ENCODE peak calls at places on chromosome X, in four cellular contexts. One of them, this sample, is unnamed.

GRCh38 chrX:68508799-68509198 is 9.9 kb downstream of the YIPF6 start:
- DNase-seq in body of pancreas: no peak
- DNase-seq in breast epithelium: no peak
- DNase-seq in ovary: no peak
- DNase-seq in this sample: no peak

GRCh38 chrX:38216642-38217041 is 4.0 kb downstream of the SRPX start:
- DNase-seq in ovary: no peak
- DNase-seq in breast epithelium: no peak
- DNase-seq in body of pancreas: no peak
- DNase-seq in this sample: no peak

GRCh38 chrX:143768976-143769375 is 48.4 kb upstream of the SPANXN2 start:
- DNase-seq in breast epithelium: no peak
- DNase-seq in body of pancreas: no peak
- DNase-seq in ovary: no peak
- DNase-seq in this sample: no peak

GRCh38 chrX:112048707-112049106 is 33.9 kb downstream of the TRPC5 start:
- DNase-seq in ovary: no peak
- DNase-seq in breast epithelium: no peak
- DNase-seq in body of pancreas: no peak
- DNase-seq in this sample: no peak

GRCh38 chrX:2548731-2549423 is 48.1 kb upstream of the DHRSX start:
- DNase-seq in body of pancreas: no peak
- DNase-seq in ovary: no peak
- DNase-seq in breast epithelium: no peak
- DNase-seq in this sample: no peak

GRCh38 chrX:53160297-53160983 is 64.6 kb downstream of the KDM5C start:
- DNase-seq in ovary: no peak
- DNase-seq in body of pancreas: no peak
- DNase-seq in breast epithelium: no peak
- DNase-seq in this sample: no peak

GRCh38 chrX:48972214-48973164 is 845 bp upstream of the KCND1 start:
- DNase-seq in ovary: no peak
- DNase-seq in breast epithelium: no peak
- DNase-seq in body of pancreas: peak; percentile 52
- DNase-seq in this sample: no peak

GRCh38 chrX:22800806-22801205 is 199.0 kb upstream of the DDX53 start:
- DNase-seq in ovary: no peak
- DNase-seq in body of pancreas: no peak
- DNase-seq in breast epithelium: no peak
- DNase-seq in this sample: no peak

GRCh38 chrX:404656-405055 is 17.9 kb upstream of the PPP2R3B start:
- DNase-seq in body of pancreas: no peak
- DNase-seq in breast epithelium: no peak
- DNase-seq in ovary: no peak
- DNase-seq in this sample: no peak

GRCh38 chrX:67044029-67044653 is 405.3 kb upstream of the EDA2R start:
- DNase-seq in breast epithelium: no peak
- DNase-seq in body of pancreas: no peak
- DNase-seq in ovary: no peak
- DNase-seq in this sample: no peak

GRCh38 chrX:85024044-85024443 is 20.4 kb downstream of the APOOL start:
- DNase-seq in ovary: no peak
- DNase-seq in breast epithelium: no peak
- DNase-seq in body of pancreas: no peak
- DNase-seq in this sample: no peak

GRCh38 chrX:109840585-109840984 is 107.5 kb upstream of the ACSL4 start:
- DNase-seq in body of pancreas: peak; percentile 20
- DNase-seq in breast epithelium: no peak
- DNase-seq in ovary: no peak
- DNase-seq in this sample: no peak

GRCh38 chrX:134803060-134803459 is 144.8 kb upstream of the PLAC1 start:
- DNase-seq in breast epithelium: no peak
- DNase-seq in body of pancreas: no peak
- DNase-seq in ovary: no peak
- DNase-seq in this sample: no peak

GRCh38 chrX:41607264-41607832 is 81.4 kb upstream of the GPR34 start:
- DNase-seq in ovary: no peak
- DNase-seq in body of pancreas: no peak
- DNase-seq in breast epithelium: no peak
- DNase-seq in this sample: no peak

GRCh38 chrX:65866146-65866545 is 173.7 kb downstream of the VSIG4 start:
- DNase-seq in body of pancreas: no peak
- DNase-seq in breast epithelium: no peak
- DNase-seq in ovary: no peak
- DNase-seq in this sample: no peak

GRCh38 chrX:50470103-50471031 is at the start of gene DGKK:
- DNase-seq in breast epithelium: no peak
- DNase-seq in body of pancreas: no peak
- DNase-seq in ovary: no peak
- DNase-seq in this sample: peak; percentile 47

GRCh38 chrX:56745019-56745418 is 16.0 kb downstream of the NBDY start:
- DNase-seq in body of pancreas: no peak
- DNase-seq in breast epithelium: no peak
- DNase-seq in ovary: no peak
- DNase-seq in this sample: no peak

GRCh38 chrX:50180073-50180940 is 20.5 kb downstream of the AKAP4 start:
- DNase-seq in breast epithelium: no peak
- DNase-seq in body of pancreas: no peak
- DNase-seq in ovary: no peak
- DNase-seq in this sample: no peak

GRCh38 chrX:100980608-100981497 is 11.3 kb downstream of the ARL13A start:
- DNase-seq in ovary: no peak
- DNase-seq in breast epithelium: peak; percentile 61
- DNase-seq in body of pancreas: peak; percentile 28
- DNase-seq in this sample: no peak

DNA sequence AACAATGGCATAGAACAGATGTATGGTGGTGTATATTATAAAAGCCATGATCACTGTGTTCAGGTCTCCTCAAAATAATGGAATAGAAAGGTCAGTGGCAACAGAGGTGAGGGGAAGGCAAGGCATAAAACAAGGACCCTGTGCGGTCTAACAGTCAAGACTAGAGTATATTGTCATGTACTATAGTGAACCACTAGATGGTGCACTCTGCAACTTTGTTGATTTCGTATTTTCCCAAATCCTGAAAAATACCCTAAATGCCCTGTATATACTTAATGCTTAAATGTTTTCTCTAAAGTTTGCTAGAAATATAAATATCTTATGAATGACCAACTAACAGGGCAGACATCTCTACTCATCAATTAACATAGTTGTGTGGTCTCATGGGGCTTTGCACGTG is 453.0 kb downstream of the PCDH11X start:
- DNase-seq in ovary: no peak
- DNase-seq in body of pancreas: no peak
- DNase-seq in breast epithelium: no peak
- DNase-seq in this sample: no peak
- TF ChIP-seq CTCF in ovary: no peak
- TF ChIP-seq CTCF in body of pancreas: peak; percentile 26
- TF ChIP-seq CTCF in breast epithelium: peak; percentile 18
- TF ChIP-seq CTCF in this sample: peak; percentile 47

DNA sequence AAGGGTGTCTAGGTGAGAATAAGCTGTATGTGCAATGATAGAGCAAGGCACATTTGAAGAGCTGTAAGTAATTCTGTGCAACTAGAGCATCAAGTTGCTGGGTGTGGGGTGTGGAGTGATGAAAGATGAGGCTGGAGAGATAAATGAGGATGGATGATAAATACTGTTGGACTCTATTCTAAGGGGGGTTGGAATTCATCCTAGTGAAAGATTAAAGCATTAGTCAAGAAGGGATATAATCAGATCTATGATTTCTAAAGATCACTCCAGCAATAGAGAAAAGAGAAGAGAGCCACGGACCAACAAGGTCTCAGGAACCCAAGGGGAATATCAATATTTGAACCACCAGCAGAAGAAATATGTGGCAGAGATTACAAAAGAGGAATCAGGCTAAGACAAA is 415.0 kb upstream of the RPS6KA3 start:
- DNase-seq in ovary: no peak
- DNase-seq in body of pancreas: no peak
- DNase-seq in breast epithelium: no peak
- DNase-seq in this sample: no peak
- TF ChIP-seq CTCF in ovary: no peak
- TF ChIP-seq CTCF in body of pancreas: no peak
- TF ChIP-seq CTCF in breast epithelium: no peak
- TF ChIP-seq CTCF in this sample: no peak

GRCh38 chrX:136762820-136763452 is 17.8 kb downstream of the ARHGEF6 start:
- DNase-seq in ovary: no peak
- DNase-seq in breast epithelium: no peak
- DNase-seq in body of pancreas: no peak
- DNase-seq in this sample: no peak

GRCh38 chrX:136764206-136764605 is 16.5 kb downstream of the ARHGEF6 start:
- DNase-seq in breast epithelium: no peak
- DNase-seq in ovary: no peak
- DNase-seq in body of pancreas: no peak
- DNase-seq in this sample: no peak

GRCh38 chrX:136761410-136761809 is 19.3 kb downstream of the ARHGEF6 start:
- DNase-seq in ovary: no peak
- DNase-seq in body of pancreas: no peak
- DNase-seq in breast epithelium: no peak
- DNase-seq in this sample: no peak

GRCh38 chrX:136755411-136755810 is 25.3 kb downstream of the ARHGEF6 start:
- DNase-seq in breast epithelium: no peak
- DNase-seq in body of pancreas: no peak
- DNase-seq in ovary: no peak
- DNase-seq in this sample: no peak

GRCh38 chrX:136759968-136760367 is 20.8 kb downstream of the ARHGEF6 start:
- DNase-seq in ovary: no peak
- DNase-seq in breast epithelium: no peak
- DNase-seq in body of pancreas: no peak
- DNase-seq in this sample: no peak
- TF ChIP-seq CTCF in ovary: no peak
- TF ChIP-seq CTCF in breast epithelium: no peak
- TF ChIP-seq CTCF in body of pancreas: no peak
- TF ChIP-seq CTCF in this sample: no peak

GRCh38 chrX:40524423-40524822 is 56.3 kb upstream of the ATP6AP2 start:
- DNase-seq in body of pancreas: no peak
- DNase-seq in breast epithelium: no peak
- DNase-seq in ovary: no peak
- DNase-seq in this sample: no peak
- TF ChIP-seq CTCF in body of pancreas: no peak
- TF ChIP-seq CTCF in breast epithelium: no peak
- TF ChIP-seq CTCF in ovary: no peak
- TF ChIP-seq CTCF in this sample: no peak

DNA sequence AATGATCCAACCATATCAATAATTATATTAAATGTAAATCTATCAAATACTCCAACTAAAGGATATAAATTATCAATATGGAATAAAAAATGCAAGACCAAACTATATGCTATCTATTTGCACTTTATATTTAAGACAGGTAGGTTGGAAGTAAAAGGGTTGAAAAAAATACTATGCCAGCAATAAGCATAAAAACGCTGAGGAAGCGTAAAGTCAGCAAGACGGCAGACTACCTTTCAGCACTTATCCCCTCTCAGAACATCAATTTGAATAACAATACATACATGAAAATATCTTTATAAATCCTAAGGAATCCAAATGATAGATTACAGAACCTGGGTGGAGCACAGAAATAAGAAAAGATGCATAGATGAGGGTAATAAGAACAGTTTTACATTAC is 14.0 kb upstream of the GABRA3 start:
- DNase-seq in ovary: no peak
- DNase-seq in body of pancreas: no peak
- DNase-seq in breast epithelium: no peak
- DNase-seq in this sample: no peak
- TF ChIP-seq CTCF in ovary: no peak
- TF ChIP-seq CTCF in body of pancreas: no peak
- TF ChIP-seq CTCF in breast epithelium: no peak
- TF ChIP-seq CTCF in this sample: no peak

DNA sequence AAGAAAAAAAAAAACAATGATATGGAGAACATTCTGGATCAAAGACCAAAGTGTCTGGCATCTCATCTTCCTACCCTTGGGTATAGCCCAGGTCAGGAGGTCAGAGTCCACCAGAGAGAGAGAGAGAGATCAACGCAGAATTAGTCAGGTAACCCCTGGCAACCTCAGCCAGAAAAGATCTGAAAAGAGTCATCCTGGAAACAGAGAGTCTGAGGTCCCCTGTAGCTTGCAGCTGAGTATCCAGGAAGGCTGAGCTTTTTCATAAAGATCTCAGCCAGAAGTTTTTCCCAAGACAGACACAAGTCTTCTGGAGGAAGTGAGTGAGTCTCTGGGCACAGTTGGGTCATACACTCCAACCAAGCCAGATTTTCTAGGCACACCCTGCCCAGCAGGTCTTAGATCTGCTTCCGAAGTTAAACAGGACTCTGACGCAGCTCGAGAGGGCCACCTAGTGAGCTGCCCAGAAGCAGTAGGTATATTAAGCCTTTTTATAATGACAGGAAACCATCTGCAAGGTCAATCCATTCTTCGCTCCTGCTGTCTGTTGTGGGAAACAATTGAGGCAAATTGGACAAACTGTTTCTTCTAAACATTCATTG is 35.7 kb downstream of the ACE2 start:
- DNase-seq in ovary: peak; percentile 60
- DNase-seq in breast epithelium: peak; percentile 52
- DNase-seq in body of pancreas: peak; percentile 72
- DNase-seq in this sample: peak; percentile 31
- TF ChIP-seq CTCF in ovary: peak; percentile 16
- TF ChIP-seq CTCF in breast epithelium: peak; percentile 61
- TF ChIP-seq CTCF in body of pancreas: peak; percentile 61
- TF ChIP-seq CTCF in this sample: no peak